ENCODE peak calls at places on chromosomes 1 and 21, in four cellular contexts. One of them, this sample, is unnamed.

GRCh38 chr1:94154989-94155388 is 34.0 kb upstream of the ABCA4 start:
- DNase-seq in G401: no peak
- DNase-seq in fibroblast of lung: peak
- DNase-seq in T-helper 9 cell: no peak
- DNase-seq in this sample: no peak

GRCh38 chr1:45359882-45360513 is 19.8 kb upstream of the MUTYH start:
- DNase-seq in G401: peak
- DNase-seq in fibroblast of lung: peak
- DNase-seq in T-helper 9 cell: peak
- DNase-seq in this sample: peak

GRCh38 chr1:110927484-110928075 is 36.1 kb downstream of the LRIF1 start:
- DNase-seq in G401: no peak
- DNase-seq in fibroblast of lung: no peak
- DNase-seq in T-helper 9 cell: no peak
- DNase-seq in this sample: no peak

GRCh38 chr1:158283965-158284364 is 5.8 kb upstream of the CD1C start:
- DNase-seq in G401: no peak
- DNase-seq in fibroblast of lung: no peak
- DNase-seq in T-helper 9 cell: no peak
- DNase-seq in this sample: no peak

GRCh38 chr1:217138173-217138838 is 415.1 kb upstream of the ESRRG start:
- DNase-seq in G401: no peak
- DNase-seq in fibroblast of lung: no peak
- DNase-seq in T-helper 9 cell: no peak
- DNase-seq in this sample: no peak

GRCh38 chr21:39098696-39099111 is 84.5 kb downstream of the PSMG1 start:
- DNase-seq in G401: no peak
- DNase-seq in fibroblast of lung: no peak
- DNase-seq in T-helper 9 cell: no peak
- DNase-seq in this sample: peak

GRCh38 chr21:15406791-15407190 is 323.0 kb upstream of the USP25 start:
- DNase-seq in G401: no peak
- DNase-seq in fibroblast of lung: no peak
- DNase-seq in T-helper 9 cell: no peak
- DNase-seq in this sample: no peak

GRCh38 chr1:168243636-168244212 is 17.9 kb downstream of the SFT2D2 start:
- DNase-seq in G401: no peak
- DNase-seq in fibroblast of lung: peak
- DNase-seq in T-helper 9 cell: no peak
- DNase-seq in this sample: no peak

GRCh38 chr1:246875041-246876026 is 56.4 kb downstream of the AHCTF1 start:
- DNase-seq in G401: no peak
- DNase-seq in fibroblast of lung: peak
- DNase-seq in T-helper 9 cell: no peak
- DNase-seq in this sample: no peak

GRCh38 chr1:175221548-175222175 is 29.1 kb upstream of the KIAA0040 start:
- DNase-seq in G401: no peak
- DNase-seq in fibroblast of lung: peak
- DNase-seq in T-helper 9 cell: no peak
- DNase-seq in this sample: no peak

GRCh38 chr21:40176732-40177131 is 309.5 kb downstream of the PCP4 start:
- DNase-seq in G401: no peak
- DNase-seq in fibroblast of lung: no peak
- DNase-seq in T-helper 9 cell: no peak
- DNase-seq in this sample: peak

GRCh38 chr21:41632748-41633475 is 125.0 kb upstream of the TMPRSS2 start:
- DNase-seq in G401: no peak
- DNase-seq in fibroblast of lung: no peak
- DNase-seq in T-helper 9 cell: no peak
- DNase-seq in this sample: peak

GRCh38 chr1:24562625-24563024 is 6.7 kb downstream of the NCMAP start:
- DNase-seq in G401: no peak
- DNase-seq in fibroblast of lung: no peak
- DNase-seq in T-helper 9 cell: no peak
- DNase-seq in this sample: peak

GRCh38 chr1:29543586-29543985 is 307.3 kb downstream of the PTPRU start:
- DNase-seq in G401: no peak
- DNase-seq in fibroblast of lung: no peak
- DNase-seq in T-helper 9 cell: no peak
- DNase-seq in this sample: no peak

GRCh38 chr1:178682429-178682828 is 42.6 kb upstream of the RALGPS2 start:
- DNase-seq in G401: no peak
- DNase-seq in fibroblast of lung: no peak
- DNase-seq in T-helper 9 cell: no peak
- DNase-seq in this sample: no peak

GRCh38 chr21:44854664-44855446 is 18.6 kb downstream of the PTTG1IP start:
- DNase-seq in G401: no peak
- DNase-seq in fibroblast of lung: no peak
- DNase-seq in T-helper 9 cell: no peak
- DNase-seq in this sample: no peak

GRCh38 chr1:223776075-223776814 is 63.9 kb downstream of the CAPN2 start:
- DNase-seq in G401: no peak
- DNase-seq in fibroblast of lung: peak
- DNase-seq in T-helper 9 cell: no peak
- DNase-seq in this sample: no peak

GRCh38 chr1:100713636-100714035 is 5.9 kb upstream of the VCAM1 start:
- DNase-seq in G401: no peak
- DNase-seq in fibroblast of lung: no peak
- DNase-seq in T-helper 9 cell: no peak
- DNase-seq in this sample: no peak

GRCh38 chr21:32364387-32364786 is 28.4 kb downstream of the URB1 start:
- DNase-seq in G401: no peak
- DNase-seq in fibroblast of lung: peak
- DNase-seq in T-helper 9 cell: no peak
- DNase-seq in this sample: no peak

GRCh38 chr1:112395261-112395831 is 668 bp upstream of the CTTNBP2NL start:
- DNase-seq in G401: no peak
- DNase-seq in fibroblast of lung: no peak
- DNase-seq in T-helper 9 cell: no peak
- DNase-seq in this sample: no peak

GRCh38 chr1:186623547-186623946 is 56.7 kb downstream of the PTGS2 start:
- DNase-seq in G401: no peak
- DNase-seq in fibroblast of lung: no peak
- DNase-seq in T-helper 9 cell: no peak
- DNase-seq in this sample: no peak

GRCh38 chr1:116478621-116479020 is 92.2 kb downstream of the CD58 start:
- DNase-seq in G401: no peak
- DNase-seq in fibroblast of lung: no peak
- DNase-seq in T-helper 9 cell: no peak
- DNase-seq in this sample: no peak

GRCh38 chr1:184827600-184828368 is 73.1 kb upstream of the EDEM3 start:
- DNase-seq in G401: no peak
- DNase-seq in fibroblast of lung: peak
- DNase-seq in T-helper 9 cell: no peak
- DNase-seq in this sample: no peak

GRCh38 chr21:44990921-44991320 is 51.1 kb downstream of the SLX9 start:
- DNase-seq in G401: no peak
- DNase-seq in fibroblast of lung: no peak
- DNase-seq in T-helper 9 cell: no peak
- DNase-seq in this sample: no peak

GRCh38 chr1:94037392-94038229 is 83.3 kb downstream of the ABCA4 start:
- DNase-seq in G401: no peak
- DNase-seq in fibroblast of lung: no peak
- DNase-seq in T-helper 9 cell: no peak
- DNase-seq in this sample: no peak

GRCh38 chr1:5882367-5883128 is 109.7 kb downstream of the NPHP4 start:
- DNase-seq in G401: no peak
- DNase-seq in fibroblast of lung: no peak
- DNase-seq in T-helper 9 cell: no peak
- DNase-seq in this sample: no peak

GRCh38 chr1:201487742-201488141 is 18.8 kb upstream of the PHLDA3 start:
- DNase-seq in G401: no peak
- DNase-seq in fibroblast of lung: no peak
- DNase-seq in T-helper 9 cell: no peak
- DNase-seq in this sample: no peak

GRCh38 chr1:64934115-64934880 is 32.1 kb downstream of the JAK1 start:
- DNase-seq in G401: no peak
- DNase-seq in fibroblast of lung: peak
- DNase-seq in T-helper 9 cell: no peak
- DNase-seq in this sample: no peak

GRCh38 chr1:50458507-50458906 is 35.3 kb upstream of the DMRTA2 start:
- DNase-seq in G401: no peak
- DNase-seq in fibroblast of lung: peak
- DNase-seq in T-helper 9 cell: no peak
- DNase-seq in this sample: no peak

GRCh38 chr1:51998701-51999100 is 8.2 kb upstream of the RAB3B start:
- DNase-seq in G401: no peak
- DNase-seq in fibroblast of lung: no peak
- DNase-seq in T-helper 9 cell: no peak
- DNase-seq in this sample: no peak

GRCh38 chr1:206716519-206717236 is 32.0 kb downstream of the MAPKAPK2 start:
- DNase-seq in G401: no peak
- DNase-seq in fibroblast of lung: peak
- DNase-seq in T-helper 9 cell: no peak
- DNase-seq in this sample: no peak

GRCh38 chr21:25722631-25723030 is 12.1 kb downstream of the ATP5PF start:
- DNase-seq in G401: no peak
- DNase-seq in fibroblast of lung: no peak
- DNase-seq in T-helper 9 cell: no peak
- DNase-seq in this sample: no peak

This sample was measured in NCI-H2227 treated with DMSO at 0.1 percent for 48 hours.